ENCODE peak calls at places on chromosomes 6 and 20, in eight cellular contexts. W is GM10248, M is A549, R is Peyer's patch, I is foreskin fibroblast, L is sigmoid colon, N is prostate gland, T is cardiac fibroblast. S is an unnamed sample.

GRCh38 chr20:51602131-51602530 is 59.6 kb upstream of the NFATC2 start:
- DNase-seq in W (no peak), M (no peak), R (no peak), I (no peak), L (no peak), N (no peak), T (no peak), S (no peak)

GRCh38 chr20:37907677-37908397 is 4.9 kb downstream of the VSTM2L start:
- DNase-seq in W (no peak), M (peak), R (no peak), I (peak), L (no peak), N (no peak), T (peak), S (no peak)

GRCh38 chr6:44269921-44270525 is at the start of gene TMEM151B:
- DNase-seq in W (no peak), M (no peak), R (no peak), I (no peak), L (no peak), N (no peak), T (no peak), S (no peak)

GRCh38 chr20:21509597-21510331 is 4.1 kb downstream of the NKX2-2 start:
- DNase-seq in W (no peak), M (no peak), R (no peak), I (peak), L (no peak), N (no peak), T (peak), S (no peak)

GRCh38 chr6:52415333-52415732 is 4.8 kb upstream of the EFHC1 start:
- DNase-seq in W (no peak), M (no peak), R (no peak), I (no peak), L (no peak), N (no peak), T (no peak), S (no peak)

GRCh38 chr6:139577991-139578604 is 203.7 kb upstream of the CITED2 start:
- DNase-seq in W (no peak), M (no peak), R (no peak), I (peak), L (no peak), N (peak), T (peak), S (no peak)

GRCh38 chr6:84411060-84411629 is 183.7 kb upstream of the CEP162 start:
- DNase-seq in W (no peak), M (no peak), R (no peak), I (peak), L (no peak), N (no peak), T (peak), S (no peak)

GRCh38 chr20:33370296-33370695 is 31.0 kb downstream of the CDK5RAP1 start:
- DNase-seq in W (no peak), M (no peak), R (no peak), I (no peak), L (no peak), N (no peak), T (no peak), S (no peak)

GRCh38 chr6:111481836-111482235 is 1.2 kb downstream of the REV3L start:
- DNase-seq in W (no peak), M (no peak), R (no peak), I (no peak), L (no peak), N (no peak), T (peak), S (no peak)

GRCh38 chr6:79737172-79737571 is 106.0 kb downstream of the SH3BGRL2 start:
- DNase-seq in W (no peak), M (no peak), R (no peak), I (no peak), L (no peak), N (peak), T (peak), S (no peak)

GRCh38 chr20:24825591-24825990 is 123.5 kb upstream of the CST7 start:
- DNase-seq in W (no peak), M (no peak), R (no peak), I (no peak), L (peak), N (no peak), T (no peak), S (no peak)

GRCh38 chr6:31899882-31900722 is 1.8 kb downstream of the ZBTB12 start:
- DNase-seq in W (no peak), M (no peak), R (peak), I (no peak), L (no peak), N (no peak), T (no peak), S (no peak)

GRCh38 chr6:1708141-1708540 is 98.4 kb downstream of the FOXC1 start:
- DNase-seq in W (no peak), M (no peak), R (no peak), I (no peak), L (no peak), N (no peak), T (no peak), S (no peak)

GRCh38 chr6:158772851-158773371 is 46.3 kb downstream of the EZR start:
- DNase-seq in W (no peak), M (no peak), R (peak), I (peak), L (peak), N (peak), T (peak), S (no peak)

GRCh38 chr20:35912877-35913276 is 41.4 kb downstream of the SCAND1 start:
- DNase-seq in W (no peak), M (no peak), R (no peak), I (peak), L (no peak), N (no peak), T (peak), S (no peak)

GRCh38 chr6:110298916-110299315 is 59.2 kb downstream of the METTL24 start:
- DNase-seq in W (no peak), M (no peak), R (no peak), I (no peak), L (no peak), N (no peak), T (no peak), S (no peak)

GRCh38 chr6:55953384-55953783 is 78.0 kb upstream of the BMP5 start:
- DNase-seq in W (no peak), M (peak), R (no peak), I (peak), L (no peak), N (no peak), T (peak), S (no peak)
- TF ChIP-seq CTCF in W (no peak), M (peak), R (no peak), I (peak), L (peak), N (no peak), T (peak), S (peak)

GRCh38 chr20:56975838-56976237 is 290.6 kb downstream of the BMP7 start:
- DNase-seq in W (no peak), M (no peak), R (no peak), I (no peak), L (no peak), N (no peak), T (no peak), S (no peak)

GRCh38 chr20:56978475-56978874 is 288.0 kb downstream of the BMP7 start:
- DNase-seq in W (no peak), M (no peak), R (no peak), I (no peak), L (no peak), N (no peak), T (no peak), S (no peak)

GRCh38 chr20:56979125-56979524 is 287.3 kb downstream of the BMP7 start:
- DNase-seq in W (no peak), M (no peak), R (no peak), I (no peak), L (no peak), N (no peak), T (no peak), S (no peak)

DNA sequence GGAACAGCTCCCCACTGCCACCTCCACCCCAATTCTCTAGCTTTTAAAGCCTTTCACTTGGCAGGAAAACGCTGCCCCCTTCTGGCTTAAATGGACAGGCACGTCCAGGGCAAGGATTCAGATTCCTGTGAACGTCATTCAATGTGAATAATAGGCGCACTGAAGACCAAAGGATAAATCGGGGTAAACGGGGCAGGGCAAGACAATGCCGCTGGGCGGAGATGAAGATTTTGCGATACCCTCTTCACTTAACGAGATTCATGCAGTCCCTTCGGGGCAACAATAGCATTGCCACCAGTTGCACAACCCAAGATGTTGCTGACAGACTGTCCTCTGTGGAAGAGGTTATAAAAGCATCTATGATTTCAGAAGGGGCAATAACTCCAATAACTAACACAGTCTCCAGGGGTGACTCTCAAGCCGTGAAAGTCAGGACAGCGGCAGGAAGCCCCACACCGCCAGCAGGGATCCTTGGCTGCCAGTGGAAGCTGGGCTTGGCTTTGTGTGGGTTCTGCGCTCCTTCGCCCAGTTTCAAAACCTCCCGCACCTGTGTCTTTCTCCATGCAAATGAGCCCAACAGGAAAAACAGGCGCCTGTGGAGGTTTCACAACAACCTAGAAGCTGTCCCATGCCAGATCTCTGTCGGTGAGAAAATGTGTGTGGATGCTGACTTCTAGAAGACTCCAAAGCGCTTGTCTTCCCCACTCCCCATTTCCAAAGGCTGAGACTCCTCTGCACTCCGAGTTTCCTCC is 291.8 kb downstream of the BMP7 start:
- DNase-seq in W (peak), M (peak), R (no peak), I (peak), L (no peak), N (peak), T (peak), S (no peak)
- TF ChIP-seq CTCF in W (peak), M (peak), R (no peak), I (peak), L (peak), N (peak), T (no peak), S (peak)

DNA sequence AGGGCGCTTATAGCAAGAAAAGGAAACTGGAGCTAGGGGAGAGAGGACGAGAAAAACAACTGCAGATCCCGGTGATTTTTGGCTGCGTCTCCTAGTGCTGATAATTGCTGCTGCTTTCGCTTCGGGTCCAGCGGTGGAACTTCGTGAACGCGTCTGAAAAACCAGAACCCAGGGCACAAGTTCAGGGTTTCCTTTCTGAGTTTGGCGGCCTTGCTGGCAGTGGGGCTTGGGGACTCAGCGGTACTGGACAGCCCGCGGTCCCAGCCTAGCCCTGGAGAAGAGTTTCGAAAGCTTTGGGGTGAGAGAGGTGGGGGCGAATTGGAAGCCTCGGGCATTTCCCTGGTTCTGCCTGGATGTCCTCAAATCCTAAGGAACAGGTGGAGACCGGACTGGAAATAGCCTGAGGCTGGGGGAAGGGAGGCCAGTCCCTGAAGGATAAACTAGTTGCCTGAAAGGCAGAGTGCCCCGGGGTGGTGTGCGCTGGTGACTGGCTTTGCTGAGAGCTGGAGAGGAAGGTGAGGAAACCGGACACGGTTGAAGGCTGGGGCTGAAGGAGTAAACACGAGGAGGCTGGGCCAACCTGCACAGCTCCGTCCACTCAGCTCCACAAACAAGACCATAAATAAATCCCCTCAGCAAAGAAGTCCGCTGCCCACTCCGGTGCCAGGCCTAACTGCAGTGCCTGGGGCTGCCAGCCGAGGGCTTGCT is 857 bp downstream of the GMPR start:
- DNase-seq in W (no peak), M (no peak), R (peak), I (peak), L (peak), N (peak), T (peak), S (no peak)
- TF ChIP-seq CTCF in W (no peak), M (no peak), R (no peak), I (peak), L (peak), N (no peak), T (peak), S (peak)

GRCh38 chr20:46810442-46811327 is 84.0 kb upstream of the EYA2 start:
- DNase-seq in W (no peak), M (no peak), R (no peak), I (no peak), L (no peak), N (no peak), T (no peak), S (no peak)
- TF ChIP-seq CTCF in W (no peak), M (no peak), R (no peak), I (no peak), L (no peak), N (no peak), T (no peak), S (no peak)

DNA sequence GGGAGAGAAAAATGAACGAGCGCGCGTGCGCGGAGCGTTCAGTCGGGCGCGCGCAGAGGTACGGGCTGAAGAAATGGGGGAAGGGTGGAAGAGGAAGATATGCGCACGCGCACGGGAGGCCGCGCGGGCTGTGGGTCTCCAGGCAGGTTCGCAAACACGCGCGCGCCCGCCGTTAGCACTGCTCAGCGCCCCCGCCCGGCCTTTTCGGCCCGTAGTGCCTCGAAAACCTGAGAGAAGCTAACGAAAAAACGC is 393 bp downstream of the BCLAF1 start:
- DNase-seq in W (peak), M (peak), R (peak), I (peak), L (peak), N (peak), T (peak), S (peak)
- TF ChIP-seq CTCF in W (no peak), M (no peak), R (no peak), I (no peak), L (no peak), N (no peak), T (no peak), S (no peak)

S was measured in chondrocyte.